ENCODE peak calls at places on chromosomes 6 and 20, in five cellular contexts. P is T-helper 2 cell; C is AG04450; A is effector CD4-positive, alpha-beta T cell; I is brain microvascular endothelial cell. X is an unnamed sample.
A peak's percentile ranks its signal among the peaks of the same experiment; 100 is the strongest.

GRCh38 chr6:113363866-113364265 is 493.3 kb upstream of the MARCKS start:
- DNase-seq in I (no peak), A (no peak), C (no peak), P (no peak), X (no peak)

GRCh38 chr6:97669191-97669651 is 386.2 kb upstream of the MMS22L start:
- DNase-seq in A (no peak), P (no peak), C (no peak), I (peak; percentile 48), X (no peak)

GRCh38 chr6:71383891-71384489 is 95.4 kb downstream of the OGFRL1 start:
- DNase-seq in P (no peak), A (no peak), C (no peak), I (peak; percentile 38), X (peak; percentile 36)

GRCh38 chr20:17504898-17505663 is 26.1 kb downstream of the BFSP1 start:
- DNase-seq in P (peak; percentile 55), I (peak; percentile 39), C (no peak), A (no peak), X (peak; percentile 73)

GRCh38 chr6:147150303-147150702 is 53.9 kb upstream of the STXBP5 start:
- DNase-seq in A (no peak), I (no peak), C (no peak), P (no peak), X (no peak)

GRCh38 chr6:121951918-121952379 is 447.5 kb upstream of the HSF2 start:
- DNase-seq in A (no peak), P (no peak), I (peak; percentile 54), C (peak; percentile 42), X (no peak)

GRCh38 chr20:62816879-62817873 is at the start of gene COL9A3:
- DNase-seq in A (no peak), C (no peak), P (no peak), I (no peak), X (no peak)

GRCh38 chr20:17485017-17485416 is 46.2 kb downstream of the BFSP1 start:
- DNase-seq in I (no peak), C (no peak), P (no peak), A (no peak), X (no peak)

GRCh38 chr6:156866181-156866862 is 89.1 kb downstream of the ARID1B start:
- DNase-seq in A (no peak), C (no peak), I (peak; percentile 47), P (no peak), X (no peak)

GRCh38 chr6:113909224-113909856 is 52.2 kb downstream of the MARCKS start:
- DNase-seq in A (peak; percentile 6), I (peak; percentile 69), C (peak; percentile 63), P (peak; percentile 2), X (peak; percentile 88)

GRCh38 chr6:31401403-31401802 is 2.0 kb upstream of the MICA start:
- DNase-seq in I (peak; percentile 90), A (no peak), C (peak; percentile 56), P (no peak), X (no peak)

GRCh38 chr20:44495257-44495656 is 19.6 kb downstream of the TTPAL start:
- DNase-seq in I (peak; percentile 52), P (no peak), C (no peak), A (no peak), X (no peak)

GRCh38 chr20:10447028-10447427 is 11.9 kb downstream of the SLX4IP start:
- DNase-seq in P (peak; percentile 41), I (peak; percentile 66), A (peak; percentile 30), C (peak; percentile 42), X (no peak)

GRCh38 chr6:21924002-21924401 is 330.5 kb downstream of the SOX4 start:
- DNase-seq in P (no peak), C (no peak), I (no peak), A (no peak), X (no peak)

GRCh38 chr6:74749211-74750142 is 456.4 kb downstream of the COL12A1 start:
- DNase-seq in C (no peak), P (no peak), I (peak; percentile 70), A (no peak), X (no peak)

GRCh38 chr20:46720776-46721425 is 11.5 kb downstream of the SLC2A10 start:
- DNase-seq in C (no peak), A (no peak), I (peak; percentile 35), P (no peak), X (no peak)

GRCh38 chr6:1363729-1364572 is 25.4 kb upstream of the FOXF2 start:
- DNase-seq in I (no peak), P (no peak), C (no peak), A (no peak), X (peak; percentile 41)

GRCh38 chr6:14119764-14120163 is 2.2 kb downstream of the CD83 start:
- DNase-seq in A (no peak), I (no peak), P (no peak), C (no peak), X (no peak)

GRCh38 chr6:142013286-142013685 is 119.4 kb upstream of the GJE1 start:
- DNase-seq in I (peak; percentile 59), P (no peak), C (peak; percentile 37), A (no peak), X (no peak)

GRCh38 chr6:131979515-131980337 is 28.6 kb upstream of the CCN2 start:
- DNase-seq in P (no peak), I (peak; percentile 96), A (no peak), C (peak; percentile 84), X (no peak)

GRCh38 chr20:17833036-17833674 is 133.4 kb downstream of the BANF2 start:
- DNase-seq in I (no peak), P (no peak), C (no peak), A (no peak), X (no peak)

GRCh38 chr6:109695468-109695867 is 4.4 kb downstream of the FIG4 start:
- DNase-seq in P (no peak), A (no peak), I (peak; percentile 38), C (no peak), X (peak; percentile 20)

GRCh38 chr6:17418281-17419188 is 25.1 kb downstream of the CAP2 start:
- DNase-seq in C (no peak), P (no peak), A (no peak), I (peak; percentile 77), X (peak; percentile 79)

GRCh38 chr6:41073203-41073967 is 611 bp downstream of the NFYA start:
- DNase-seq in I (peak; percentile 72), P (peak; percentile 74), C (no peak), A (peak; percentile 73), X (peak; percentile 94)

GRCh38 chr20:18904624-18905023 is 91.0 kb downstream of the SCP2D1 start:
- DNase-seq in I (no peak), A (no peak), P (no peak), C (no peak), X (peak; percentile 14)

GRCh38 chr6:126118058-126118759 is 131.9 kb downstream of the TRMT11 start:
- DNase-seq in P (no peak), I (peak; percentile 24), C (no peak), A (no peak), X (no peak)

GRCh38 chr6:154478021-154478651 is 32.3 kb downstream of the CNKSR3 start:
- DNase-seq in A (no peak), I (no peak), C (no peak), P (no peak), X (no peak)

GRCh38 chr6:39865011-39865888 is 69.0 kb downstream of the MOCS1 start:
- DNase-seq in C (no peak), A (peak; percentile 33), P (no peak), I (peak; percentile 33), X (peak; percentile 93)

GRCh38 chr6:506508-506907 is 115.0 kb downstream of the IRF4 start:
- DNase-seq in A (no peak), P (no peak), C (no peak), I (no peak), X (no peak)

GRCh38 chr20:57264151-57264792 is 2.2 kb downstream of the BMP7 start:
- DNase-seq in P (no peak), A (no peak), I (no peak), C (no peak), X (no peak)

GRCh38 chr6:153117986-153118886 is 12.8 kb downstream of the RGS17 start:
- DNase-seq in A (no peak), P (no peak), I (peak; percentile 22), C (peak; percentile 26), X (no peak)

GRCh38 chr6:26270121-26270861 is 94.7 kb upstream of the BTN3A2 start:
- DNase-seq in I (no peak), P (no peak), A (no peak), C (no peak), X (no peak)

X was measured in NCI-H82.